ENCODE peak calls at places on chromosome 17, in five cellular contexts. One of them, this sample, is unnamed.

GRCh38 chr17:72466199-72466598 is 345.4 kb downstream of the SOX9 start:
- DNase-seq in A549: peak
- DNase-seq in spleen: no peak
- DNase-seq in heart left ventricle: no peak
- DNase-seq in GM20000: peak
- DNase-seq in this sample: no peak

GRCh38 chr17:4719684-4720221 is 9.3 kb downstream of the ARRB2 start:
- DNase-seq in GM20000: no peak
- DNase-seq in A549: peak
- DNase-seq in spleen: no peak
- DNase-seq in heart left ventricle: peak
- DNase-seq in this sample: no peak

GRCh38 chr17:81429353-81429774 is 34.1 kb downstream of the BAHCC1 start:
- DNase-seq in GM20000: no peak
- DNase-seq in heart left ventricle: peak
- DNase-seq in A549: peak
- DNase-seq in spleen: peak
- DNase-seq in this sample: no peak

GRCh38 chr17:57108656-57109392 is 23.8 kb downstream of the AKAP1 start:
- DNase-seq in heart left ventricle: peak
- DNase-seq in GM20000: no peak
- DNase-seq in spleen: no peak
- DNase-seq in A549: no peak
- DNase-seq in this sample: no peak

GRCh38 chr17:37384560-37385160 is 8.9 kb downstream of the C17orf78 start:
- DNase-seq in heart left ventricle: no peak
- DNase-seq in A549: no peak
- DNase-seq in GM20000: no peak
- DNase-seq in spleen: no peak
- DNase-seq in this sample: no peak

GRCh38 chr17:74861554-74862107 is 1.9 kb upstream of the GRIN2C start:
- DNase-seq in GM20000: no peak
- DNase-seq in A549: no peak
- DNase-seq in spleen: no peak
- DNase-seq in heart left ventricle: no peak
- DNase-seq in this sample: no peak

GRCh38 chr17:74842599-74843351 is 16.9 kb downstream of the GRIN2C start:
- DNase-seq in GM20000: peak
- DNase-seq in A549: peak
- DNase-seq in spleen: no peak
- DNase-seq in heart left ventricle: peak
- DNase-seq in this sample: no peak

GRCh38 chr17:68085751-68086445 is 50.4 kb downstream of the KPNA2 start:
- DNase-seq in GM20000: no peak
- DNase-seq in A549: no peak
- DNase-seq in heart left ventricle: no peak
- DNase-seq in spleen: no peak
- DNase-seq in this sample: no peak

GRCh38 chr17:19800571-19800970 is 52.5 kb upstream of the ALDH3A1 start:
- DNase-seq in GM20000: no peak
- DNase-seq in heart left ventricle: no peak
- DNase-seq in A549: no peak
- DNase-seq in spleen: no peak
- DNase-seq in this sample: no peak

GRCh38 chr17:63966646-63967265 is 6.0 kb downstream of the SCN4A start:
- DNase-seq in A549: no peak
- DNase-seq in GM20000: peak
- DNase-seq in spleen: no peak
- DNase-seq in heart left ventricle: no peak
- DNase-seq in this sample: no peak

GRCh38 chr17:40097087-40097486 is 3.3 kb downstream of the NR1D1 start:
- DNase-seq in spleen: no peak
- DNase-seq in A549: no peak
- DNase-seq in heart left ventricle: no peak
- DNase-seq in GM20000: no peak
- DNase-seq in this sample: no peak

GRCh38 chr17:19346351-19347255 is 15.9 kb downstream of the B9D1 start:
- DNase-seq in heart left ventricle: peak
- DNase-seq in A549: peak
- DNase-seq in GM20000: no peak
- DNase-seq in spleen: peak
- DNase-seq in this sample: peak

GRCh38 chr17:9676742-9677387 is 31.5 kb downstream of the USP43 start:
- DNase-seq in GM20000: no peak
- DNase-seq in A549: peak
- DNase-seq in spleen: no peak
- DNase-seq in heart left ventricle: no peak
- DNase-seq in this sample: no peak

GRCh38 chr17:29565643-29566472 is 979 bp downstream of the ABHD15 start:
- DNase-seq in A549: peak
- DNase-seq in GM20000: peak
- DNase-seq in spleen: peak
- DNase-seq in heart left ventricle: no peak
- DNase-seq in this sample: no peak

GRCh38 chr17:21214015-21214776 is at the start of gene TMEM11:
- DNase-seq in heart left ventricle: peak
- DNase-seq in A549: peak
- DNase-seq in GM20000: peak
- DNase-seq in spleen: peak
- DNase-seq in this sample: peak

GRCh38 chr17:31008374-31009035 is 37.7 kb downstream of the RNF135 start:
- DNase-seq in spleen: peak
- DNase-seq in A549: no peak
- DNase-seq in GM20000: peak
- DNase-seq in heart left ventricle: peak
- DNase-seq in this sample: peak

GRCh38 chr17:28811594-28812135 is 30.9 kb downstream of the FAM222B start:
- DNase-seq in GM20000: peak
- DNase-seq in spleen: no peak
- DNase-seq in heart left ventricle: no peak
- DNase-seq in A549: peak
- DNase-seq in this sample: no peak

GRCh38 chr17:27207073-27207511 is 86.8 kb upstream of the WSB1 start:
- DNase-seq in GM20000: no peak
- DNase-seq in heart left ventricle: no peak
- DNase-seq in spleen: no peak
- DNase-seq in A549: peak
- DNase-seq in this sample: no peak

GRCh38 chr17:8212312-8213180 is 2.2 kb upstream of the AURKB start:
- DNase-seq in heart left ventricle: no peak
- DNase-seq in spleen: no peak
- DNase-seq in GM20000: no peak
- DNase-seq in A549: no peak
- DNase-seq in this sample: no peak

GRCh38 chr17:76943781-76944213 is 75.6 kb downstream of the MGAT5B start:
- DNase-seq in GM20000: no peak
- DNase-seq in spleen: no peak
- DNase-seq in heart left ventricle: no peak
- DNase-seq in A549: no peak
- DNase-seq in this sample: no peak

GRCh38 chr17:13550291-13550690 is 51.4 kb downstream of the HS3ST3A1 start:
- DNase-seq in spleen: no peak
- DNase-seq in heart left ventricle: no peak
- DNase-seq in A549: no peak
- DNase-seq in GM20000: no peak
- DNase-seq in this sample: no peak

GRCh38 chr17:60229189-60229802 is 79.5 kb downstream of the CA4 start:
- DNase-seq in GM20000: no peak
- DNase-seq in heart left ventricle: no peak
- DNase-seq in spleen: no peak
- DNase-seq in A549: peak
- DNase-seq in this sample: no peak

GRCh38 chr17:63676540-63676933 is 23.4 kb downstream of the LIMD2 start:
- DNase-seq in spleen: no peak
- DNase-seq in heart left ventricle: no peak
- DNase-seq in GM20000: no peak
- DNase-seq in A549: no peak
- DNase-seq in this sample: no peak

GRCh38 chr17:73643012-73643845 is 1.0 kb downstream of the SDK2 start:
- DNase-seq in heart left ventricle: no peak
- DNase-seq in GM20000: peak
- DNase-seq in A549: peak
- DNase-seq in spleen: peak
- DNase-seq in this sample: no peak

GRCh38 chr17:28327031-28327607 is 8.1 kb downstream of the TMEM97 start:
- DNase-seq in A549: no peak
- DNase-seq in spleen: no peak
- DNase-seq in GM20000: peak
- DNase-seq in heart left ventricle: no peak
- DNase-seq in this sample: no peak

GRCh38 chr17:72305964-72306551 is 185.2 kb downstream of the SOX9 start:
- DNase-seq in GM20000: no peak
- DNase-seq in heart left ventricle: no peak
- DNase-seq in spleen: no peak
- DNase-seq in A549: no peak
- DNase-seq in this sample: no peak

DNA sequence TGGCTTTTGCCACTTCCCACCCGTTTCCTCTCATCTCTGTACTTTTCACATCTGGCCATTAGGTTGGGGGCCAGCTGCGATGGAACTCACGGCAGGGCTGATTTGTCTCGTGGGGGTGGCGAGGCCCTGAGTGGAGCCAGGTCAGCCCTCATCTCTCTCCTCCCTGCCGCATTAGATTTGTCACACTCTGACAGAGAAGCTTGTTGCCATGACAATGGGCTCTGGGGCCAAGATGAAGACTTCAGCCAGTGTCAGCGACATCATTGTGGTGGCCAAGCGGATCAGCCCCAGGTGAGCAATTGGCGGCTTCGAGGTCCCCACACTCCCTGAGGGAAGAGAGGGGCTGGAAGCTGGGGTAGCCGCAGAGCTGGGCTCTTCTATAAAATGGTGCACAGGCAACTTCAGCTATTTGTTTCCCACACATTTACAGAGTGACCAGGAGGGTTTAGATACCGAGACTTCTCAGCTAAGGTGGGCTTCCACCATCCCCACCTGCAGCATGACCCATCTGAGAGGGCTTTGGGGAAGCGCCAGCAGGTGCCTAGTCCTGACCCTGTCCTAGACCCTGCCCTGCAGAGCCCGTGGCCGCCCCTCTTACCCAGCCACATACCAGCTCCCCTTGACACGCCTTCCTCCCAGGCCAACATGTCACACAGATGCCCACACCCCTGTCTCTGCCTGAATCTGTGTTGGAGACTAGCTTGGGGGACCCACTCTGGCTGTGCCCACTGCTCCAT is 8.4 kb downstream of the TMEM98 start:
- DNase-seq in heart left ventricle: no peak
- DNase-seq in A549: no peak
- DNase-seq in GM20000: no peak
- DNase-seq in spleen: no peak
- DNase-seq in this sample: no peak
- TF ChIP-seq CTCF in heart left ventricle: no peak
- TF ChIP-seq CTCF in A549: no peak
- TF ChIP-seq CTCF in GM20000: no peak
- TF ChIP-seq CTCF in spleen: no peak
- TF ChIP-seq CTCF in this sample: no peak

GRCh38 chr17:51155416-51155815 is 2.1 kb downstream of the NME1 start:
- DNase-seq in heart left ventricle: no peak
- DNase-seq in A549: no peak
- DNase-seq in GM20000: no peak
- DNase-seq in spleen: no peak
- DNase-seq in this sample: no peak

GRCh38 chr17:51152766-51153209 is 571 bp upstream of the NME1 start:
- DNase-seq in heart left ventricle: no peak
- DNase-seq in A549: no peak
- DNase-seq in GM20000: no peak
- DNase-seq in spleen: no peak
- DNase-seq in this sample: no peak

GRCh38 chr17:51153210-51154072 is at the start of gene NME1:
- DNase-seq in spleen: peak
- DNase-seq in A549: peak
- DNase-seq in GM20000: peak
- DNase-seq in heart left ventricle: peak
- DNase-seq in this sample: peak

GRCh38 chr17:51150932-51151331 is 2.4 kb upstream of the NME1 start:
- DNase-seq in A549: no peak
- DNase-seq in GM20000: no peak
- DNase-seq in spleen: no peak
- DNase-seq in heart left ventricle: no peak
- DNase-seq in this sample: no peak

GRCh38 chr17:51154176-51154575 is 817 bp downstream of the NME1 start:
- DNase-seq in heart left ventricle: no peak
- DNase-seq in spleen: no peak
- DNase-seq in GM20000: no peak
- DNase-seq in A549: no peak
- DNase-seq in this sample: no peak
- TF ChIP-seq CTCF in heart left ventricle: no peak
- TF ChIP-seq CTCF in spleen: no peak
- TF ChIP-seq CTCF in GM20000: no peak
- TF ChIP-seq CTCF in A549: no peak
- TF ChIP-seq CTCF in this sample: no peak

GRCh38 chr17:78276098-78276497 is 44.7 kb downstream of the TMEM235 start:
- DNase-seq in spleen: no peak
- DNase-seq in A549: no peak
- DNase-seq in GM20000: peak
- DNase-seq in heart left ventricle: no peak
- DNase-seq in this sample: no peak
- TF ChIP-seq CTCF in spleen: no peak
- TF ChIP-seq CTCF in A549: no peak
- TF ChIP-seq CTCF in GM20000: no peak
- TF ChIP-seq CTCF in heart left ventricle: no peak
- TF ChIP-seq CTCF in this sample: no peak

GRCh38 chr17:43170766-43171681 is at the start of gene NBR1:
- DNase-seq in GM20000: peak
- DNase-seq in A549: peak
- DNase-seq in heart left ventricle: peak
- DNase-seq in spleen: peak
- DNase-seq in this sample: peak
- TF ChIP-seq CTCF in GM20000: no peak
- TF ChIP-seq CTCF in A549: no peak
- TF ChIP-seq CTCF in heart left ventricle: peak
- TF ChIP-seq CTCF in spleen: no peak
- TF ChIP-seq CTCF in this sample: no peak